ENCODE peak calls at places on chromosomes 6 and 20, in four cellular contexts. One of them, this sample, is unnamed.

GRCh38 chr6:40956871-40957270 is 82.2 kb downstream of the UNC5CL start:
- DNase-seq in cardiac muscle cell: no peak
- DNase-seq in psoas muscle: no peak
- DNase-seq in activated naive CD4-positive, alpha-beta T cell: no peak
- DNase-seq in this sample: no peak

GRCh38 chr20:48468571-48468970 is 359.2 kb downstream of the PREX1 start:
- DNase-seq in cardiac muscle cell: no peak
- DNase-seq in psoas muscle: no peak
- DNase-seq in activated naive CD4-positive, alpha-beta T cell: no peak
- DNase-seq in this sample: no peak

GRCh38 chr6:87281426-87281825 is 41.0 kb upstream of the SMIM8 start:
- DNase-seq in cardiac muscle cell: peak
- DNase-seq in psoas muscle: no peak
- DNase-seq in activated naive CD4-positive, alpha-beta T cell: no peak
- DNase-seq in this sample: no peak

GRCh38 chr20:536426-537012 is 7.1 kb downstream of the CSNK2A1 start:
- DNase-seq in cardiac muscle cell: no peak
- DNase-seq in psoas muscle: no peak
- DNase-seq in activated naive CD4-positive, alpha-beta T cell: no peak
- DNase-seq in this sample: no peak

GRCh38 chr6:99282479-99283062 is 66.9 kb downstream of the FAXC start:
- DNase-seq in cardiac muscle cell: peak
- DNase-seq in psoas muscle: no peak
- DNase-seq in activated naive CD4-positive, alpha-beta T cell: no peak
- DNase-seq in this sample: no peak

GRCh38 chr6:21785162-21785561 is 191.6 kb downstream of the SOX4 start:
- DNase-seq in cardiac muscle cell: no peak
- DNase-seq in psoas muscle: no peak
- DNase-seq in activated naive CD4-positive, alpha-beta T cell: no peak
- DNase-seq in this sample: no peak

GRCh38 chr20:846894-847278 is 13.4 kb downstream of the FAM110A start:
- DNase-seq in cardiac muscle cell: no peak
- DNase-seq in psoas muscle: no peak
- DNase-seq in activated naive CD4-positive, alpha-beta T cell: peak
- DNase-seq in this sample: no peak

GRCh38 chr20:33848391-33848790 is 37.2 kb downstream of the CHMP4B start:
- DNase-seq in cardiac muscle cell: no peak
- DNase-seq in psoas muscle: peak
- DNase-seq in activated naive CD4-positive, alpha-beta T cell: no peak
- DNase-seq in this sample: no peak

GRCh38 chr6:84066536-84066935 is 33.0 kb downstream of the MRAP2 start:
- DNase-seq in cardiac muscle cell: no peak
- DNase-seq in psoas muscle: no peak
- DNase-seq in activated naive CD4-positive, alpha-beta T cell: no peak
- DNase-seq in this sample: no peak

GRCh38 chr20:53708129-53708968 is 114.7 kb upstream of the ZNF217 start:
- DNase-seq in cardiac muscle cell: no peak
- DNase-seq in psoas muscle: no peak
- DNase-seq in activated naive CD4-positive, alpha-beta T cell: no peak
- DNase-seq in this sample: no peak

GRCh38 chr6:138237463-138237862 is 19.2 kb upstream of the PBOV1 start:
- DNase-seq in cardiac muscle cell: no peak
- DNase-seq in psoas muscle: no peak
- DNase-seq in activated naive CD4-positive, alpha-beta T cell: no peak
- DNase-seq in this sample: no peak

GRCh38 chr20:32777177-32777956 is 15.2 kb downstream of the DNMT3B start:
- DNase-seq in cardiac muscle cell: no peak
- DNase-seq in psoas muscle: no peak
- DNase-seq in activated naive CD4-positive, alpha-beta T cell: no peak
- DNase-seq in this sample: no peak

GRCh38 chr20:31569163-31570020 is 35.7 kb upstream of the ID1 start:
- DNase-seq in cardiac muscle cell: peak
- DNase-seq in psoas muscle: peak
- DNase-seq in activated naive CD4-positive, alpha-beta T cell: peak
- DNase-seq in this sample: peak

GRCh38 chr20:62409935-62410741 is 3.1 kb upstream of the CABLES2 start:
- DNase-seq in cardiac muscle cell: peak
- DNase-seq in psoas muscle: peak
- DNase-seq in activated naive CD4-positive, alpha-beta T cell: peak
- DNase-seq in this sample: no peak

GRCh38 chr6:82954937-82955577 is 110.6 kb downstream of the UBE3D start:
- DNase-seq in cardiac muscle cell: no peak
- DNase-seq in psoas muscle: no peak
- DNase-seq in activated naive CD4-positive, alpha-beta T cell: no peak
- DNase-seq in this sample: no peak

GRCh38 chr6:88840289-88840688 is 123.1 kb downstream of the RNGTT start:
- DNase-seq in cardiac muscle cell: no peak
- DNase-seq in psoas muscle: no peak
- DNase-seq in activated naive CD4-positive, alpha-beta T cell: no peak
- DNase-seq in this sample: no peak

GRCh38 chr6:41167173-41167963 is 4.5 kb upstream of the TREM2 start:
- DNase-seq in cardiac muscle cell: peak
- DNase-seq in psoas muscle: no peak
- DNase-seq in activated naive CD4-positive, alpha-beta T cell: no peak
- DNase-seq in this sample: no peak

GRCh38 chr6:15479761-15480160 is 183.1 kb downstream of the DTNBP1 start:
- DNase-seq in cardiac muscle cell: no peak
- DNase-seq in psoas muscle: no peak
- DNase-seq in activated naive CD4-positive, alpha-beta T cell: no peak
- DNase-seq in this sample: no peak

GRCh38 chr6:53943410-53943809 is 148.6 kb downstream of the LRRC1 start:
- DNase-seq in cardiac muscle cell: no peak
- DNase-seq in psoas muscle: no peak
- DNase-seq in activated naive CD4-positive, alpha-beta T cell: no peak
- DNase-seq in this sample: peak

GRCh38 chr6:165926378-165926777 is 241.3 kb downstream of the TBXT start:
- DNase-seq in cardiac muscle cell: no peak
- DNase-seq in psoas muscle: no peak
- DNase-seq in activated naive CD4-positive, alpha-beta T cell: no peak
- DNase-seq in this sample: no peak

GRCh38 chr20:6838181-6838826 is 70.8 kb downstream of the BMP2 start:
- DNase-seq in cardiac muscle cell: no peak
- DNase-seq in psoas muscle: no peak
- DNase-seq in activated naive CD4-positive, alpha-beta T cell: no peak
- DNase-seq in this sample: no peak

GRCh38 chr6:132972254-132972653 is 157.9 kb downstream of the RPS12 start:
- DNase-seq in cardiac muscle cell: no peak
- DNase-seq in psoas muscle: no peak
- DNase-seq in activated naive CD4-positive, alpha-beta T cell: no peak
- DNase-seq in this sample: no peak

GRCh38 chr6:159487636-159488035 is 205.4 kb downstream of the SOD2 start:
- DNase-seq in cardiac muscle cell: no peak
- DNase-seq in psoas muscle: no peak
- DNase-seq in activated naive CD4-positive, alpha-beta T cell: no peak
- DNase-seq in this sample: no peak

GRCh38 chr6:19413323-19413722 is 423.8 kb upstream of the ID4 start:
- DNase-seq in cardiac muscle cell: no peak
- DNase-seq in psoas muscle: no peak
- DNase-seq in activated naive CD4-positive, alpha-beta T cell: no peak
- DNase-seq in this sample: no peak

GRCh38 chr6:138973481-138974140 is 14.4 kb downstream of the REPS1 start:
- DNase-seq in cardiac muscle cell: no peak
- DNase-seq in psoas muscle: no peak
- DNase-seq in activated naive CD4-positive, alpha-beta T cell: no peak
- DNase-seq in this sample: no peak

GRCh38 chr6:97626586-97627441 is 343.8 kb upstream of the MMS22L start:
- DNase-seq in cardiac muscle cell: no peak
- DNase-seq in psoas muscle: no peak
- DNase-seq in activated naive CD4-positive, alpha-beta T cell: no peak
- DNase-seq in this sample: no peak

GRCh38 chr6:156699017-156699421 is 78.2 kb upstream of the ARID1B start:
- DNase-seq in cardiac muscle cell: no peak
- DNase-seq in psoas muscle: no peak
- DNase-seq in activated naive CD4-positive, alpha-beta T cell: no peak
- DNase-seq in this sample: no peak

GRCh38 chr6:159252955-159253508 is 83.8 kb downstream of the FNDC1 start:
- DNase-seq in cardiac muscle cell: no peak
- DNase-seq in psoas muscle: no peak
- DNase-seq in activated naive CD4-positive, alpha-beta T cell: no peak
- DNase-seq in this sample: no peak